ENCODE peak calls at places on chromosomes 12 and 14, in eight cellular contexts. A, T, C, M, J, K, R and P are unnamed samples.

GRCh38 chr12:10849425-10849878 is at the start of gene PRR4:
- DNase-seq in A (no peak), T (no peak), C (no peak), M (no peak), J (no peak), K (no peak), R (no peak), P (no peak)

GRCh38 chr14:40447032-40447431 is 1014.8 kb upstream of the FBXO33 start:
- DNase-seq in A (no peak), T (no peak), C (no peak), M (no peak), J (no peak), K (no peak), R (no peak), P (no peak)

GRCh38 chr12:13164271-13164670 is 32.3 kb upstream of the EMP1 start:
- DNase-seq in A (no peak), T (no peak), C (no peak), M (no peak), J (no peak), K (no peak), R (no peak), P (no peak)

GRCh38 chr14:100282083-100282350 is 24.2 kb downstream of the SLC25A29 start:
- DNase-seq in A (no peak), T (no peak), C (no peak), M (no peak), J (no peak), K (no peak), R (no peak), P (no peak)

GRCh38 chr12:45200497-45201043 is 15.3 kb upstream of the ANO6 start:
- DNase-seq in A (peak), T (no peak), C (no peak), M (peak), J (no peak), K (no peak), R (no peak), P (no peak)

GRCh38 chr14:100476012-100476822 is 111.0 kb downstream of the BEGAIN start:
- DNase-seq in A (peak), T (peak), C (no peak), M (peak), J (no peak), K (no peak), R (peak), P (no peak)

GRCh38 chr14:68279437-68279720 is 459.8 kb downstream of the RAD51B start:
- DNase-seq in A (no peak), T (no peak), C (no peak), M (no peak), J (no peak), K (no peak), R (no peak), P (no peak)

GRCh38 chr14:54444701-54445100 is 3.5 kb upstream of the CNIH1 start:
- DNase-seq in A (peak), T (no peak), C (no peak), M (peak), J (no peak), K (no peak), R (no peak), P (no peak)

GRCh38 chr12:1917172-1918070 is 1.0 kb downstream of the CACNA2D4 start:
- DNase-seq in A (no peak), T (no peak), C (no peak), M (no peak), J (no peak), K (peak), R (no peak), P (no peak)

GRCh38 chr12:52317443-52318052 is 3.6 kb downstream of the KRT83 start:
- DNase-seq in A (no peak), T (no peak), C (no peak), M (no peak), J (no peak), K (no peak), R (peak), P (no peak)

GRCh38 chr14:64856528-64857445 is 22.9 kb downstream of the SPTB start:
- DNase-seq in A (no peak), T (no peak), C (no peak), M (peak), J (no peak), K (no peak), R (no peak), P (no peak)

GRCh38 chr12:84986586-84986985 is 49.5 kb downstream of the TSPAN19 start:
- DNase-seq in A (no peak), T (no peak), C (no peak), M (peak), J (no peak), K (no peak), R (no peak), P (no peak)

GRCh38 chr14:81402123-81402495 is 2.0 kb upstream of the STON2 start:
- DNase-seq in A (peak), T (peak), C (no peak), M (peak), J (no peak), K (no peak), R (no peak), P (no peak)

GRCh38 chr12:108532061-108532848 is 17.2 kb downstream of the FICD start:
- DNase-seq in A (no peak), T (no peak), C (no peak), M (no peak), J (no peak), K (no peak), R (peak), P (no peak)

GRCh38 chr12:69095765-69096477 is 143.4 kb upstream of the CPSF6 start:
- DNase-seq in A (no peak), T (no peak), C (no peak), M (no peak), J (peak), K (no peak), R (no peak), P (no peak)

GRCh38 chr12:38386238-38386985 is 69.8 kb downstream of the ALG10B start:
- DNase-seq in A (no peak), T (no peak), C (no peak), M (no peak), J (no peak), K (no peak), R (no peak), P (no peak)

GRCh38 chr12:49923035-49923644 is 19.4 kb upstream of the FAIM2 start:
- DNase-seq in A (no peak), T (no peak), C (no peak), M (no peak), J (no peak), K (no peak), R (no peak), P (no peak)

GRCh38 chr12:90085491-90086274 is 377.0 kb upstream of the ATP2B1 start:
- DNase-seq in A (peak), T (no peak), C (no peak), M (peak), J (no peak), K (no peak), R (no peak), P (no peak)

DNA sequence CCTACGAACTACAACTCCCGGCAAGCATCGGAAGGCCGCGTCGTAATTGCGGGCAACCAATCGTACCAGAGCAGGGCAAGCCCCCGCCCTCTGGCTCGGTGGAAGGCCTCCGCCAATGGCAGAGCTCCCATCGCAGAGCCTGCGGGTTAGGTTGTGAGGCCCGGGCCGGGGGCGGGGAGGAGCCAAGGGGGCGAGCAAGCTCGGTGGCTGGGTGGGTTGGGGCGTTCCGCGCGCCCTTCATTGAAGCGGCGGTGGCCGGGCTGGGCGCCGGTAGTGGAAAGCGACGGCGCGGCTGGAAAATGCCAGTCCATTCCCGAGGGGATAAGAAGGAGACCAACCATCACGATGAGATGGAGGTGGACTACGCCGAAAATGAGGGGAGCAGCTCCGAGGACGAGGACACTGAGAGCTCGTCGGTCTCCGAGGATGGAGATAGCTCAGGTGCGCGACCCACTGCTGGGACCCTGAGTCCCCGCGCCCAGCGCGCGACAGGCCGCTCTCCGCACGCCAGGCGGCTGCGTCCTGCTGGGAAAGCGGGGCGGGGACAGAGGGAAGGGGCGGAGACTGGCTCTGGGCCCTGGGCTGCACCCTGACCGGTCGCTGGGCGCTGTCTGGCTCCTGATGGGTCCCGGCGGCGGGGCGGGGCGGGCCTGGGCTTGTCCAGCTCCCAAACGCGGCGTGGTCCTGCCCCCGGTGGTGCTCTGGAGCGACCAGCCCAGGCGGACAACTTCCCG is at the start of gene BRMS1L:
- DNase-seq in A (peak), T (peak), C (peak), M (peak), J (peak), K (peak), R (peak), P (peak)
- TF ChIP-seq CTCF in A (no peak), T (no peak), C (peak), M (no peak), J (peak), K (no peak), R (peak), P (no peak)

DNA sequence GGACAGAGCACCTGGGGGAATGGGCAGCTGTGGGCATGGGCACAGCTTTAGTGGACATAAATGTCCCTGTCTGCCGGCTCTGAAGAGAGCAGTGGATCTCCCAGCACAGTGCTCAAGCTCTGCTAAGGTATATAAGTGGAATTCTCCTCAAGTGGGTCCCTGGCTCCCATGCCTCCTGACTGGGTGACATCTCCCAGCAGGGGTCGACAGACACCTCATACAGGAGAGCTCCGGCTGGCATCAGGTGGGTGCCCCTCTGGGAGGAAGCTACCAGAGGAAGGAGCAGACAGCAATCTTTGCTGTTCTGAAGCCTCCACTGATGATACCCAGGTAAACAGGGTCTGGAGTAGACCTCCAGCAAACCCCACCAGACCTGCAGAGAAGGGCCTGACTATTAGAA is 25.0 kb upstream of the NUAK1 start:
- DNase-seq in A (no peak), T (no peak), C (no peak), M (no peak), J (no peak), K (no peak), R (no peak), P (no peak)
- TF ChIP-seq CTCF in A (no peak), T (no peak), C (no peak), M (no peak), J (no peak), K (no peak), R (no peak), P (no peak)

DNA sequence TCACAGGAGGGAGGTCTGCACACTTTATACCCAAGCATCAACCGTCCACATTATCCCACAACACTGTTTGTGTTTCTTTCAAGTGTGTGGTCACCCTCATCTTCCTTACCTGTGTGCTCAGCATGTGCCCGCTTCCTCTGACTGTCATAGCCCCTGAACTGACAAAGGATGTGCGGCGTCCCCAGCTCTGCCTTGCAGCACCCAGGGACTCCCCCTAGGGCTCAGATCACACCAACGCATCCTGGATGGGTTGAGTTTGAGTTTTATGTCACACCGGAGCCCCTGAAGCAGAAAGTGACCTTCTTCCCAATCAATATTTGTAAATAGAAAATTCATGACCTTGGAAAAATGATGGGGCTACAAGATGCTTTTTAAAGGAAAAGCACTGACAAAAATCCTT is 770.7 kb upstream of the TMEM132C start:
- DNase-seq in A (no peak), T (no peak), C (no peak), M (no peak), J (no peak), K (no peak), R (no peak), P (no peak)
- TF ChIP-seq CTCF in A (no peak), T (no peak), C (no peak), M (no peak), J (no peak), K (no peak), R (no peak), P (no peak)

GRCh38 chr12:57270966-57271470 is 20.0 kb upstream of the STAC3 start:
- DNase-seq in A (peak), T (no peak), C (no peak), M (no peak), J (no peak), K (no peak), R (no peak), P (no peak)
- TF ChIP-seq CTCF in A (no peak), T (peak), C (no peak), M (no peak), J (no peak), K (no peak), R (peak), P (no peak)

DNA sequence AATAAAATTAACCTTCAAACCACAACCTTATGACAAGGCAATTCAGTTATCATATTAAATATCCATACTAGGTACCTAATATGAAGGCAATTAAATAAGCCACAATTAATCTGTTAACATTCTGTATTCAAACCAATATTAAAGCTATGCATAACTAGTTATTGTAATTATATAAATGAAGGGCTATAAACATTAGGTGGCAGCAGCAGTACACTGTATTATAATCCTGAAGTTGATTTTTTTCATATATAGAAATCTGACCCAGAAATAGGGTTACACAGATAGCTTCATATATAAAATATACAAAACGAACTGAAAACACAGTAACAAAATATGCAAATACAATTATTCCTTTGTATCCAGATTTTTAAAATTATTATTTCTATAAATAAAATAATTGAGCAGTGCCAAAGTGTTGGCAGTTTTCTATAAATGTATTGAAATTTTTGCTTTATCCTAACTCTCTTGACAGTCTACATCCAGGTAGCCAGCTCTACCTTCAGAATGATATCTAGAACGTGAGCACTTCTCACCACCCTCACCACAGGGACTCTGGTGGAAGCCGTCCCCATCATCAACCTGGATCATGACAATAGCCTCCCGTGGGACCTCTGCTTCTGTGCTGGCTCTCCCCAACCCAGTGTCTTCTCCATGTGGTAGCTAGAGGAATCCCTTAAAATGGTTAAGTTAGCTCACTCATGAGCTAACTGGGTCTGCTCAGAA is 136.2 kb downstream of the MED13L start:
- DNase-seq in A (no peak), T (no peak), C (no peak), M (no peak), J (no peak), K (no peak), R (no peak), P (no peak)
- TF ChIP-seq CTCF in A (no peak), T (peak), C (no peak), M (peak), J (peak), K (peak), R (peak), P (no peak)

DNA sequence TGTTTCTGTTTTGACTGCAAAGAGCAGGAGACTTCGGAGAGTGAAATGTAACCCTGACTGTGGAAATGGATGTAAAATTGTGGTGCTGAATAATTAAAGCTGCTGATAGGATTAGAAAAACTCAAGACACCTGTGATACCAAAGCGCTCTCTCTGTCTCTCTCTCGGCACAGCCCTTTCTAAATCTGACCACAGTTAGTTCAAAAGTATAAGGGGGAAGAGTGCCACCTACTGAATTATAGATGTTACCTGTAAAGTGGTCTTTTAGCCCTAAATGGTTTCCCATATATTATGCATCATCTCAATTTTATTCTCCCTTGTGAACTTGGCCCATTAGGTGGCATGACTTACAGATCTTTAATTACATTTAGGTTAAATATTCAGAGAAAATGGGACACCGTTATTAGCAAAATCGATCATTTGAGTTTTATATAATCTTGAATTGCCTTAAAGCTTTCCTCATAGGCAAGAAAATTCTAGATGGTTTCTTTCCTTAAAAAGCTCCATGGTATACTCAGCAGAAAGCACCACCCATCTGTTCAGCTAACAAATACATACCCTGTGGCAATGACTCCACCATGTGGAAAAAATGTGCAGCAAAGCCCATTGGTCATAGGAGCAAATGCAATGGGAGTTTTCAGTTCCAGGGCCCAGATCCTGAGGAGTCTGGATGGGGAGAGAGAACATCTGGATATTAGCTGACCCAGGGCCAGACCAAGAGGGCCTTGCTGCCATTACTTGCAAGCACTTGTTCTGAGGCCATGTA is 18.1 kb downstream of the RFC5 start:
- DNase-seq in A (peak), T (peak), C (no peak), M (peak), J (no peak), K (no peak), R (no peak), P (no peak)
- TF ChIP-seq CTCF in A (peak), T (peak), C (no peak), M (peak), J (no peak), K (peak), R (peak), P (no peak)

DNA sequence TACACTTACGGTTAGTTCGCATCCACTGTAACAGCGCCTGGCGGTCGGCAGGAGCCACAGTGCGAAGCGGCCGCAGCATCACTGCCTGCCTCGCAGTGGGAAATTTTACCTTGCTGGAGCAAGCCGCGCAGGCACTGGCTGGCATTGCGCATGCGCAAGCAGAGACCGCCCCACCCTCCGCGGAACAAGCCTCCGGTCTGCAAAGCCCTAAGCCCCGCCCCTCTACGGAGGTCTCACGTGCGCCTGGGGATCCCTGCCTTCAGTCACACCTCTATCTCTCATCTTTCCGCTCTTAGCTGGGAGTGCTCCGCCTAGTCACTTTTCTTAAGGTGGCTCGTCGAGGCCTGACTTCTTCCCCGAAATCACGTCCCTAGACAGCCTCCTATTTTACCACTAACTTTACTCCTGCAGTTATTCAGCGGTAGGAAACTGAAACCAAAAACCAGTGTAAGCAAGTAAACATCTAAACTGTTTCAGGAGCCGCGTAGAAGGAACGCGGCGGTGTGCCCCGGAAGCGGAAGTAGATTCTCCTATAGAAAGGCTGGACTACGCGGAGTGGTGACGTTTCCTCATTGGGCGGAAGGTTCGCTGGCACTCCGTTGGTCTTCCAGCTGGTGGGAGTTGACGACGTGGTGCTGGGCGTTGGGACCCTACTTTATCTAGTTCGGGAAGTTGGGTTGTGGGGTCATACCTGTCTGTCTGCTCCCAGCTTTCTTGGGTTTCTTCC is at the start of gene SRP54:
- DNase-seq in A (peak), T (peak), C (peak), M (peak), J (peak), K (peak), R (peak), P (peak)
- TF ChIP-seq CTCF in A (peak), T (no peak), C (peak), M (peak), J (no peak), K (no peak), R (peak), P (no peak)

GRCh38 chr12:111858778-111859177 is 16.8 kb downstream of the MAPKAPK5 start:
- DNase-seq in A (no peak), T (no peak), C (no peak), M (no peak), J (no peak), K (no peak), R (no peak), P (no peak)

GRCh38 chr12:111858186-111858585 is 16.2 kb downstream of the MAPKAPK5 start:
- DNase-seq in A (no peak), T (no peak), C (no peak), M (no peak), J (no peak), K (no peak), R (no peak), P (no peak)
- TF ChIP-seq CTCF in A (no peak), T (no peak), C (no peak), M (no peak), J (no peak), K (no peak), R (no peak), P (no peak)